ENCODE peak calls at places on chromosomes 1 and 21, in eight cellular contexts. One of them, this sample, is unnamed. For H3K9me3 and H3K27me3, the result is how much of the 10 kb centered on the place peaks cover.

GRCh38 chr1:84711091-84711490 is 20.8 kb upstream of the SSX2IP start:
- DNase-seq in naive thymus-derived CD4-positive, alpha-beta T cell: no peak
- DNase-seq in effector memory CD4-positive, alpha-beta T cell: no peak
- DNase-seq in tibial nerve: no peak
- DNase-seq in upper lobe of right lung: no peak
- DNase-seq in cardiac muscle cell: no peak
- DNase-seq in neuronal stem cell: no peak
- DNase-seq in colonic mucosa: no peak
- DNase-seq in this sample: no peak

GRCh38 chr1:63946866-63947491 is 173.2 kb downstream of the ROR1 start:
- DNase-seq in colonic mucosa: no peak
- DNase-seq in tibial nerve: no peak
- DNase-seq in neuronal stem cell: no peak
- DNase-seq in effector memory CD4-positive, alpha-beta T cell: no peak
- DNase-seq in upper lobe of right lung: no peak
- DNase-seq in naive thymus-derived CD4-positive, alpha-beta T cell: no peak
- DNase-seq in cardiac muscle cell: no peak
- DNase-seq in this sample: no peak

GRCh38 chr1:33425900-33426299 is 5.0 kb downstream of the PHC2 start:
- DNase-seq in colonic mucosa: no peak
- DNase-seq in naive thymus-derived CD4-positive, alpha-beta T cell: no peak
- DNase-seq in neuronal stem cell: no peak
- DNase-seq in upper lobe of right lung: no peak
- DNase-seq in tibial nerve: no peak
- DNase-seq in effector memory CD4-positive, alpha-beta T cell: no peak
- DNase-seq in cardiac muscle cell: no peak
- DNase-seq in this sample: no peak

GRCh38 chr1:39666772-39667171 is 5.1 kb downstream of the NT5C1A start:
- DNase-seq in cardiac muscle cell: no peak
- DNase-seq in tibial nerve: no peak
- DNase-seq in effector memory CD4-positive, alpha-beta T cell: no peak
- DNase-seq in upper lobe of right lung: no peak
- DNase-seq in naive thymus-derived CD4-positive, alpha-beta T cell: no peak
- DNase-seq in colonic mucosa: no peak
- DNase-seq in neuronal stem cell: no peak
- DNase-seq in this sample: no peak

GRCh38 chr1:36464605-36465393 is 615 bp upstream of the MRPS15 start:
- DNase-seq in upper lobe of right lung: no peak
- DNase-seq in neuronal stem cell: no peak
- DNase-seq in effector memory CD4-positive, alpha-beta T cell: peak
- DNase-seq in cardiac muscle cell: no peak
- DNase-seq in naive thymus-derived CD4-positive, alpha-beta T cell: no peak
- DNase-seq in tibial nerve: no peak
- DNase-seq in colonic mucosa: no peak
- DNase-seq in this sample: no peak

GRCh38 chr1:212507361-212507760 is 74.6 kb downstream of the NENF start:
- DNase-seq in naive thymus-derived CD4-positive, alpha-beta T cell: no peak
- DNase-seq in tibial nerve: no peak
- DNase-seq in cardiac muscle cell: no peak
- DNase-seq in colonic mucosa: no peak
- DNase-seq in neuronal stem cell: no peak
- DNase-seq in effector memory CD4-positive, alpha-beta T cell: no peak
- DNase-seq in upper lobe of right lung: no peak
- DNase-seq in this sample: no peak

GRCh38 chr1:23198373-23198772 is 18.9 kb downstream of the HTR1D start:
- DNase-seq in neuronal stem cell: no peak
- DNase-seq in tibial nerve: no peak
- DNase-seq in cardiac muscle cell: peak
- DNase-seq in naive thymus-derived CD4-positive, alpha-beta T cell: no peak
- DNase-seq in effector memory CD4-positive, alpha-beta T cell: no peak
- DNase-seq in colonic mucosa: no peak
- DNase-seq in upper lobe of right lung: no peak
- DNase-seq in this sample: no peak

GRCh38 chr1:90139837-90140236 is 144.9 kb downstream of the ZNF326 start:
- DNase-seq in naive thymus-derived CD4-positive, alpha-beta T cell: no peak
- DNase-seq in upper lobe of right lung: no peak
- DNase-seq in cardiac muscle cell: no peak
- DNase-seq in tibial nerve: no peak
- DNase-seq in neuronal stem cell: no peak
- DNase-seq in effector memory CD4-positive, alpha-beta T cell: no peak
- DNase-seq in colonic mucosa: no peak
- DNase-seq in this sample: no peak

GRCh38 chr1:9224664-9225410 is 9.7 kb upstream of the H6PD start:
- DNase-seq in naive thymus-derived CD4-positive, alpha-beta T cell: no peak
- DNase-seq in neuronal stem cell: no peak
- DNase-seq in tibial nerve: no peak
- DNase-seq in effector memory CD4-positive, alpha-beta T cell: no peak
- DNase-seq in colonic mucosa: no peak
- DNase-seq in upper lobe of right lung: no peak
- DNase-seq in cardiac muscle cell: no peak
- DNase-seq in this sample: no peak

GRCh38 chr1:197778326-197778922 is 3.1 kb upstream of the DENND1B start:
- DNase-seq in upper lobe of right lung: no peak
- DNase-seq in effector memory CD4-positive, alpha-beta T cell: no peak
- DNase-seq in tibial nerve: no peak
- DNase-seq in colonic mucosa: no peak
- DNase-seq in neuronal stem cell: no peak
- DNase-seq in cardiac muscle cell: no peak
- DNase-seq in naive thymus-derived CD4-positive, alpha-beta T cell: no peak
- DNase-seq in this sample: no peak

GRCh38 chr1:113219828-113220227 is 146.8 kb downstream of the LRIG2 start:
- DNase-seq in neuronal stem cell: no peak
- DNase-seq in naive thymus-derived CD4-positive, alpha-beta T cell: no peak
- DNase-seq in upper lobe of right lung: no peak
- DNase-seq in tibial nerve: no peak
- DNase-seq in cardiac muscle cell: no peak
- DNase-seq in colonic mucosa: no peak
- DNase-seq in effector memory CD4-positive, alpha-beta T cell: no peak
- DNase-seq in this sample: no peak

GRCh38 chr1:197686702-197687355 is 88.5 kb downstream of the DENND1B start:
- DNase-seq in upper lobe of right lung: no peak
- DNase-seq in colonic mucosa: no peak
- DNase-seq in cardiac muscle cell: no peak
- DNase-seq in effector memory CD4-positive, alpha-beta T cell: no peak
- DNase-seq in neuronal stem cell: no peak
- DNase-seq in tibial nerve: no peak
- DNase-seq in naive thymus-derived CD4-positive, alpha-beta T cell: no peak
- DNase-seq in this sample: no peak

GRCh38 chr1:114455102-114455785 is 55.8 kb downstream of the TRIM33 start:
- DNase-seq in naive thymus-derived CD4-positive, alpha-beta T cell: no peak
- DNase-seq in effector memory CD4-positive, alpha-beta T cell: no peak
- DNase-seq in cardiac muscle cell: no peak
- DNase-seq in colonic mucosa: no peak
- DNase-seq in tibial nerve: no peak
- DNase-seq in neuronal stem cell: no peak
- DNase-seq in upper lobe of right lung: no peak
- DNase-seq in this sample: no peak

GRCh38 chr1:15207829-15208429 is 39.1 kb upstream of the FHAD1 start:
- DNase-seq in neuronal stem cell: no peak
- DNase-seq in colonic mucosa: no peak
- DNase-seq in naive thymus-derived CD4-positive, alpha-beta T cell: no peak
- DNase-seq in effector memory CD4-positive, alpha-beta T cell: no peak
- DNase-seq in tibial nerve: no peak
- DNase-seq in upper lobe of right lung: peak
- DNase-seq in cardiac muscle cell: no peak
- DNase-seq in this sample: no peak

GRCh38 chr1:33244143-33244808 is 12.0 kb upstream of the ZNF362 start:
- DNase-seq in colonic mucosa: no peak
- DNase-seq in effector memory CD4-positive, alpha-beta T cell: no peak
- DNase-seq in cardiac muscle cell: no peak
- DNase-seq in naive thymus-derived CD4-positive, alpha-beta T cell: no peak
- DNase-seq in tibial nerve: no peak
- DNase-seq in neuronal stem cell: no peak
- DNase-seq in upper lobe of right lung: no peak
- DNase-seq in this sample: no peak

GRCh38 chr1:50419192-50419906 is 3.9 kb downstream of the DMRTA2 start:
- DNase-seq in upper lobe of right lung: no peak
- DNase-seq in naive thymus-derived CD4-positive, alpha-beta T cell: no peak
- DNase-seq in tibial nerve: no peak
- DNase-seq in cardiac muscle cell: no peak
- DNase-seq in neuronal stem cell: peak
- DNase-seq in effector memory CD4-positive, alpha-beta T cell: no peak
- DNase-seq in colonic mucosa: no peak
- DNase-seq in this sample: no peak

GRCh38 chr1:248850124-248850523 is 8.8 kb downstream of the ZNF692 start:
- DNase-seq in neuronal stem cell: no peak
- DNase-seq in effector memory CD4-positive, alpha-beta T cell: no peak
- DNase-seq in cardiac muscle cell: no peak
- DNase-seq in naive thymus-derived CD4-positive, alpha-beta T cell: no peak
- DNase-seq in tibial nerve: no peak
- DNase-seq in upper lobe of right lung: peak
- DNase-seq in colonic mucosa: no peak
- DNase-seq in this sample: no peak

GRCh38 chr21:45420623-45421041 is 15.7 kb downstream of the COL18A1 start:
- DNase-seq in colonic mucosa: no peak
- DNase-seq in upper lobe of right lung: no peak
- DNase-seq in naive thymus-derived CD4-positive, alpha-beta T cell: no peak
- DNase-seq in tibial nerve: no peak
- DNase-seq in effector memory CD4-positive, alpha-beta T cell: no peak
- DNase-seq in cardiac muscle cell: no peak
- DNase-seq in neuronal stem cell: no peak
- DNase-seq in this sample: no peak

GRCh38 chr21:33332143-33332542 is 7.4 kb downstream of the IFNAR1 start:
- DNase-seq in effector memory CD4-positive, alpha-beta T cell: no peak
- DNase-seq in colonic mucosa: no peak
- DNase-seq in upper lobe of right lung: no peak
- DNase-seq in neuronal stem cell: no peak
- DNase-seq in naive thymus-derived CD4-positive, alpha-beta T cell: peak
- DNase-seq in tibial nerve: no peak
- DNase-seq in cardiac muscle cell: no peak
- DNase-seq in this sample: no peak

DNA sequence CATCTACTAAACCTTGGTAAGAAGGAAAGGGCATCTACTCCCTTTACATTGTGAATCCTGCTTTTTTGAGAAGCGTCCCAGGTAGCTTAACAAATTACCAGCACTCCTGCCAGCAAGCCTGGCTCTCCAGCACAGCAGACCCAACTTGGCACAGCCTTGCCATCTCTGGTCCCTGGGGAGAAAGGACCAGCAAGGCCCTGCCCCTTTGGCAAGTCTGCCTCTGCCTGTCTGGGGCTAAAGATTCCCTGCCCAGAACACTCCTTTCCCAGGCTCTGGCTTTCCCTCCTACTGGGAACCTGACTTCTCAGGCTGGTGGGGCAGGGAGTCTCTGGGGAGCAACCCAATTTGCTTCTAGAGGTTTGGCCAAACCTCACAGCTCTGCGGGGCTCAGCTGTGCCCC is 68.5 kb downstream of the ATP2B4 start:
- DNase-seq in tibial nerve: no peak
- DNase-seq in naive thymus-derived CD4-positive, alpha-beta T cell: no peak
- DNase-seq in colonic mucosa: no peak
- DNase-seq in neuronal stem cell: no peak
- DNase-seq in effector memory CD4-positive, alpha-beta T cell: no peak
- DNase-seq in cardiac muscle cell: no peak
- DNase-seq in upper lobe of right lung: no peak
- DNase-seq in this sample: no peak
- H3K27ac ChIP-seq in tibial nerve: no peak
- H3K27ac ChIP-seq in naive thymus-derived CD4-positive, alpha-beta T cell: no peak
- H3K27ac ChIP-seq in colonic mucosa: no peak
- H3K27ac ChIP-seq in neuronal stem cell: no peak
- H3K27ac ChIP-seq in effector memory CD4-positive, alpha-beta T cell: peak
- H3K27ac ChIP-seq in cardiac muscle cell: no peak
- H3K27ac ChIP-seq in upper lobe of right lung: peak
- H3K27ac ChIP-seq in this sample: no peak

GRCh38 chr1:3002349-3003038 is 18.8 kb upstream of the ACTRT2 start:
- DNase-seq in colonic mucosa: no peak
- DNase-seq in tibial nerve: no peak
- DNase-seq in effector memory CD4-positive, alpha-beta T cell: no peak
- DNase-seq in naive thymus-derived CD4-positive, alpha-beta T cell: no peak
- DNase-seq in cardiac muscle cell: no peak
- DNase-seq in neuronal stem cell: no peak
- DNase-seq in upper lobe of right lung: no peak
- DNase-seq in this sample: no peak
- H3K9me3 ChIP-seq in colonic mucosa: under half
- H3K9me3 ChIP-seq in tibial nerve: under half
- H3K9me3 ChIP-seq in effector memory CD4-positive, alpha-beta T cell: under half
- H3K9me3 ChIP-seq in naive thymus-derived CD4-positive, alpha-beta T cell: under half
- H3K9me3 ChIP-seq in cardiac muscle cell: under half
- H3K9me3 ChIP-seq in neuronal stem cell: under half
- H3K9me3 ChIP-seq in upper lobe of right lung: under half
- H3K9me3 ChIP-seq in this sample: under half

GRCh38 chr1:60703155-60703554 is 379.2 kb upstream of the NFIA start:
- DNase-seq in colonic mucosa: no peak
- DNase-seq in neuronal stem cell: no peak
- DNase-seq in cardiac muscle cell: no peak
- DNase-seq in tibial nerve: no peak
- DNase-seq in upper lobe of right lung: no peak
- DNase-seq in naive thymus-derived CD4-positive, alpha-beta T cell: no peak
- DNase-seq in effector memory CD4-positive, alpha-beta T cell: no peak
- DNase-seq in this sample: no peak
- H3K27me3 ChIP-seq in colonic mucosa: under half
- H3K27me3 ChIP-seq in neuronal stem cell: under half
- H3K27me3 ChIP-seq in cardiac muscle cell: under half
- H3K27me3 ChIP-seq in tibial nerve: under half
- H3K27me3 ChIP-seq in upper lobe of right lung: under half
- H3K27me3 ChIP-seq in naive thymus-derived CD4-positive, alpha-beta T cell: under half
- H3K27me3 ChIP-seq in effector memory CD4-positive, alpha-beta T cell: under half
- H3K27me3 ChIP-seq in this sample: under half

GRCh38 chr1:17629460-17629859 is 90.0 kb downstream of the ARHGEF10L start:
- DNase-seq in colonic mucosa: no peak
- DNase-seq in upper lobe of right lung: no peak
- DNase-seq in tibial nerve: no peak
- DNase-seq in effector memory CD4-positive, alpha-beta T cell: no peak
- DNase-seq in neuronal stem cell: no peak
- DNase-seq in naive thymus-derived CD4-positive, alpha-beta T cell: no peak
- DNase-seq in cardiac muscle cell: no peak
- DNase-seq in this sample: peak
- H3K27ac ChIP-seq in colonic mucosa: no peak
- H3K27ac ChIP-seq in upper lobe of right lung: peak
- H3K27ac ChIP-seq in tibial nerve: peak
- H3K27ac ChIP-seq in effector memory CD4-positive, alpha-beta T cell: no peak
- H3K27ac ChIP-seq in neuronal stem cell: no peak
- H3K27ac ChIP-seq in naive thymus-derived CD4-positive, alpha-beta T cell: no peak
- H3K27ac ChIP-seq in cardiac muscle cell: no peak
- H3K27ac ChIP-seq in this sample: no peak

GRCh38 chr1:81369814-81370213 is 430.9 kb upstream of the ADGRL2 start:
- DNase-seq in upper lobe of right lung: no peak
- DNase-seq in neuronal stem cell: no peak
- DNase-seq in cardiac muscle cell: no peak
- DNase-seq in colonic mucosa: no peak
- DNase-seq in effector memory CD4-positive, alpha-beta T cell: no peak
- DNase-seq in naive thymus-derived CD4-positive, alpha-beta T cell: no peak
- DNase-seq in tibial nerve: no peak
- DNase-seq in this sample: no peak

DNA sequence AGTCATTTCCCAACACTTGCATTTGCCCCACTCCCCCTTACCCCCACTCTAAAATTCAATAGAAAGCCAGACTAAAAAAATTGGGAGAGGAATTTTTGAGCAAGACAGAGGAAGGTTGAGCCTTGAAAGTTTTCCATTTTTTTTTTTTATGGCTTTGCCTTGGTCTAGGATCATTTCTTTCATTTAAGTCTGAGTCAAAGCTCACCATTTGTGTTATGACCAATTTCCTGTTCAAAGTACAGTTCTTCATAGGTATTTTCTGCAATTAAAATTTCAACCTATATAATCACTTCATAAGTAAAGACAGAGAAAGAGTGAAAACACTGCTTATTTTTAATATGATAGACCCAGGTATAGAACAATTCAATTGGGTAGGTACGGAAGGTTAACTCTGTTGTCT is 436.7 kb upstream of the ADGRL2 start:
- DNase-seq in cardiac muscle cell: no peak
- DNase-seq in upper lobe of right lung: no peak
- DNase-seq in effector memory CD4-positive, alpha-beta T cell: no peak
- DNase-seq in tibial nerve: no peak
- DNase-seq in neuronal stem cell: no peak
- DNase-seq in colonic mucosa: no peak
- DNase-seq in naive thymus-derived CD4-positive, alpha-beta T cell: no peak
- DNase-seq in this sample: no peak
- H3K9me3 ChIP-seq in cardiac muscle cell: under half
- H3K9me3 ChIP-seq in upper lobe of right lung: under half
- H3K9me3 ChIP-seq in effector memory CD4-positive, alpha-beta T cell: under half
- H3K9me3 ChIP-seq in tibial nerve: under half
- H3K9me3 ChIP-seq in neuronal stem cell: under half
- H3K9me3 ChIP-seq in colonic mucosa: under half
- H3K9me3 ChIP-seq in naive thymus-derived CD4-positive, alpha-beta T cell: under half
- H3K9me3 ChIP-seq in this sample: under half